ENCODE peak calls at places on chromosomes 5 and 9, in ten cellular contexts. H, E, D, V, Z, Q, W, B, G and J are unnamed samples.
A peak's percentile ranks its signal among the peaks of the same experiment; 100 is the strongest.

GRCh38 chr9:87087197-87087596 is 139.9 kb upstream of the GAS1 start:
- DNase-seq in E (no peak), D (no peak), B (no peak), W (no peak), Q (no peak), Z (no peak), G (no peak), V (no peak), H (no peak), J (no peak)

GRCh38 chr5:123512631-123513461 is 869 bp downstream of the CSNK1G3 start:
- DNase-seq in B (peak; percentile 58), W (peak; percentile 45), E (no peak), D (peak; percentile 8), G (peak; percentile 41), V (peak; percentile 25), Q (peak; percentile 49), H (peak; percentile 11), Z (peak; percentile 67), J (peak; percentile 53)

GRCh38 chr9:107274953-107275422 is 8.1 kb upstream of the RAD23B start:
- DNase-seq in Q (peak; percentile 100), E (peak; percentile 95), Z (no peak), H (no peak), V (peak; percentile 88), G (peak; percentile 99), W (peak; percentile 98), B (no peak), D (no peak), J (no peak)

GRCh38 chr9:129839324-129840023 is 4.2 kb downstream of the USP20 start:
- DNase-seq in V (no peak), G (no peak), B (no peak), Q (peak; percentile 25), D (no peak), W (no peak), H (no peak), E (no peak), Z (no peak), J (no peak)

GRCh38 chr9:76658510-76659231 is 105.6 kb upstream of the PCA3 start:
- DNase-seq in B (peak; percentile 79), Q (peak; percentile 81), H (no peak), W (peak; percentile 48), G (peak; percentile 48), Z (no peak), E (peak; percentile 43), D (no peak), V (peak; percentile 39), J (peak; percentile 63)

GRCh38 chr5:127216906-127217675 is 73.5 kb upstream of the MEGF10 start:
- DNase-seq in E (no peak), B (peak; percentile 48), Q (no peak), G (no peak), V (no peak), H (no peak), W (no peak), Z (no peak), D (no peak), J (no peak)

GRCh38 chr5:60972225-60972624 is 27.2 kb downstream of the NDUFAF2 start:
- DNase-seq in Q (no peak), G (peak; percentile 28), B (no peak), V (no peak), H (no peak), E (no peak), W (no peak), Z (no peak), D (no peak), J (peak; percentile 26)

GRCh38 chr5:32319392-32319791 is 6.7 kb upstream of the MTMR12 start:
- DNase-seq in G (no peak), Q (no peak), Z (no peak), V (no peak), W (no peak), D (no peak), B (peak; percentile 86), H (no peak), E (no peak), J (no peak)

GRCh38 chr9:88642333-88642732 is 107.4 kb downstream of the NXNL2 start:
- DNase-seq in W (no peak), B (no peak), Q (no peak), E (no peak), G (no peak), H (no peak), D (no peak), Z (no peak), V (no peak), J (no peak)

GRCh38 chr5:9375756-9376155 is 170.1 kb downstream of the SEMA5A start:
- DNase-seq in Z (no peak), W (no peak), B (no peak), E (no peak), V (peak; percentile 28), G (no peak), D (no peak), H (no peak), Q (no peak), J (no peak)

GRCh38 chr9:6843742-6844141 is 86.0 kb downstream of the KDM4C start:
- DNase-seq in D (no peak), E (no peak), Q (no peak), G (no peak), H (no peak), B (no peak), V (no peak), Z (no peak), W (no peak), J (no peak)

GRCh38 chr5:10485142-10485795 is 43.6 kb downstream of the ROPN1L start:
- DNase-seq in Z (no peak), V (no peak), Q (peak; percentile 90), B (peak; percentile 97), H (no peak), D (no peak), E (peak; percentile 94), W (peak; percentile 98), G (no peak), J (peak; percentile 18)

DNA sequence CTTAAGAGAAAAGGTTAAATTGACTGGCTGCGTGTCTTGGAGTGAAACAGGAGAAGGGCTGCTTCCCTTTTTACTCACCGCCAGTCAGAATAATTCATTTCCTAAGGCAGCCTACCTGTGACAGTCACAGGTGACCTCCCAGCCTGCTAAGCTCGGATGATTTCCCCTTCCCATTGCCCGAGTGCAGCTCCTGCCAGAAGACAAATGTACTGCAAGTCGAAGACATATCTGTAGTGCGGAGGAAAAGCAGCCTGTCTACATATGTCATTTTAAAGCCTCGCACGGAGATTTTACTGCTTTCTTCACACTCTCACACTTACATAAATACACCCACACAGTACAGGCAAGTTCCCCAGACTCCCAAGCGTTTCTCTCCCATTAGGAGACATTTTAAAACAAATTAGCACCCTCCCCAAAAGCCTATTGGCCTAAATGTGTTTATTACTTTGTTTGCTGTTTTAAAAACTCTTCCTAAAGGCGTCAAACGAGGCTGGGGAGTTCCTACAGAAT is 665.7 kb upstream of the ZNF608 start:
- DNase-seq in G (peak; percentile 65), W (peak; percentile 58), V (peak; percentile 64), D (no peak), Z (peak; percentile 10), E (no peak), Q (no peak), H (no peak), B (peak; percentile 81), J (peak; percentile 92)
- H3K4me3 ChIP-seq in G (no peak overlapping the region), W (peak overlapping the region; percentile 31), V (peak overlapping the region; percentile 30), D (no peak overlapping the region), Z (peak overlapping the region; percentile 16), E (no peak overlapping the region), Q (no peak overlapping the region), H (peak overlapping the region; percentile 4), B (no peak overlapping the region), J (peak overlapping the region; percentile 55)

GRCh38 chr5:55027589-55027988 is 3.5 kb downstream of the GZMK start:
- DNase-seq in G (no peak), Z (no peak), Q (no peak), D (no peak), B (no peak), E (no peak), V (no peak), W (no peak), H (no peak), J (peak; percentile 8)
- H3K4me3 ChIP-seq in G (no peak overlapping the region), Z (no peak overlapping the region), Q (no peak overlapping the region), D (no peak overlapping the region), B (no peak overlapping the region), E (no peak overlapping the region), V (no peak overlapping the region), W (no peak overlapping the region), H (no peak overlapping the region), J (no peak overlapping the region)

GRCh38 chr9:23825143-23825531 is 903 bp downstream of the ELAVL2 start:
- DNase-seq in W (no peak), G (peak; percentile 45), B (peak; percentile 84), E (no peak), Q (no peak), V (no peak), D (no peak), Z (no peak), H (no peak), J (no peak)
- H3K4me3 ChIP-seq in W (peak overlapping the region; percentile 75), G (peak overlapping the region; percentile 45), B (no peak overlapping the region), E (peak overlapping the region; percentile 56), Q (peak overlapping the region; percentile 44), V (peak overlapping the region; percentile 79), D (peak overlapping the region; percentile 45), Z (peak overlapping the region; percentile 44), H (peak overlapping the region; percentile 44), J (no peak overlapping the region)

GRCh38 chr5:139695183-139695573 is 47.0 kb downstream of the CXXC5 start:
- DNase-seq in E (no peak), B (no peak), Z (no peak), D (no peak), Q (no peak), H (no peak), V (no peak), G (no peak), W (no peak), J (no peak)

GRCh38 chr5:139696167-139696893 is 48.2 kb downstream of the CXXC5 start:
- DNase-seq in Z (no peak), E (no peak), H (peak; percentile 50), W (no peak), B (no peak), V (no peak), D (no peak), Q (no peak), G (no peak), J (no peak)

GRCh38 chr5:139699352-139699751 is 51.2 kb downstream of the CXXC5 start:
- DNase-seq in V (no peak), H (no peak), Z (no peak), Q (no peak), W (no peak), E (no peak), B (no peak), D (no peak), G (no peak), J (no peak)

GRCh38 chr5:139698461-139699146 is 50.5 kb downstream of the CXXC5 start:
- DNase-seq in Z (peak; percentile 90), E (peak; percentile 41), B (peak; percentile 98), D (no peak), W (peak; percentile 79), V (no peak), G (peak; percentile 15), Q (peak; percentile 70), H (peak; percentile 92), J (peak; percentile 59)

DNA sequence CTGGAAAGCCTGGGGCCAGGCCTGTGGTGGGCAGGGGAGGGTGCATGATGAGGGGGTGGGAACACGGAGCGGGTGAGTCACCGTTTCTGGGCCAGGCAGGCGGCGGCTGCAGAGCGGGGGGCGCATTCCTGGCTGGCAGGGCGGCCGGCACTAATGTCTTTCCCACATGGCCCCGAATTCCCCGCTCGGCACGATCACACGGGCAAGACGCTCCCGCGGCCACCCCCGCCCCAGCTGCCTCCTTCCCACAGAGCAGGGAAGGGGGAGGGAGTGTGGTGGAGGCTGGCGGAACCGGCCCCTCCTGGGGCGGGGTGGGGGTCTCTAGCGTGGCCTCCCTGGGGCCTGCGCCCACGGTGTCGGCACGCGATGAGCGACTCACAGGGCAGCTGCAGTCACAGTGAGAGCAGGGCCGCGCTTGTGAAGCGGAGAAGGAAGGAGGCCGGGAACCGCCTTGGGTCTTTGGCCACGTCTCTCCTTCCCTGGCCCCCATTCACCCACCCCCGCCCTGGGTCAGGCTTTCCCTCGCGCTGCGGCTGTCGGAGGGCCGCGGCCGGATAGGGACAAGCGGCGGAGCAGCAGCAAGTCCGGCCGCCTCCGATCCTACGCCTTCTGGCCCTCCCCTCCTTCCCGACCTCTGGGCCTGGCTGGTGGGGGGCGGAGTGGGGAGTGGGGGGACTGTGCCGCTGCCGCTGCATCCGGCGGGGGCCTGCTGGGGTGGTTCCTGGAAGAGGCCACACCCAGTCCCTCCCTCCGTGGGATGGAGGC is 48.9 kb downstream of the CXXC5 start:
- DNase-seq in D (no peak), Q (peak; percentile 81), H (peak; percentile 83), W (peak; percentile 91), B (peak; percentile 96), G (peak; percentile 47), Z (peak; percentile 86), V (peak; percentile 35), E (peak; percentile 68), J (no peak)
- H3K4me3 ChIP-seq in D (peak overlapping the region; percentile 34), Q (peak overlapping the region; percentile 37), H (peak overlapping the region; percentile 41), W (peak overlapping the region; percentile 21), B (no peak overlapping the region), G (peak overlapping the region; percentile 28), Z (peak overlapping the region; percentile 31), V (peak overlapping the region; percentile 66), E (peak overlapping the region; percentile 53), J (peak overlapping the region; percentile 21)